ENCODE peak calls at places on chromosomes 13 and 19, in four cellular contexts. C is neural progenitor cell, X is IMR-90, R is SK-N-SH. M is an unnamed sample.

GRCh38 chr13:35733832-35734231 is 257.3 kb upstream of the MAB21L1 start:
- DNase-seq in X (no peak), C (no peak), R (no peak), M (no peak)

GRCh38 chr13:26538363-26539317 is 18.8 kb upstream of the WASF3 start:
- DNase-seq in R (no peak), X (no peak), C (no peak), M (no peak)

GRCh38 chr19:10206226-10206873 is 11.6 kb upstream of the DNMT1 start:
- DNase-seq in C (no peak), R (no peak), X (peak; percentile 66), M (no peak)

GRCh38 chr13:20547479-20547908 is 19.5 kb upstream of the IFT88 start:
- DNase-seq in C (no peak), X (no peak), R (no peak), M (no peak)

GRCh38 chr19:36489920-36490415 is 607 bp upstream of the ZNF566 start:
- DNase-seq in X (peak; percentile 95), R (peak; percentile 91), C (peak; percentile 96), M (peak; percentile 96)

GRCh38 chr13:87123987-87124784 is 547.0 kb upstream of the SLITRK5 start:
- DNase-seq in X (peak; percentile 100), R (no peak), C (peak; percentile 59), M (peak; percentile 48)

GRCh38 chr13:21240586-21240985 is 64.1 kb downstream of the MRPL57 start:
- DNase-seq in R (no peak), X (peak; percentile 58), C (no peak), M (no peak)

GRCh38 chr19:19528721-19529490 is at the start of gene YJEFN3:
- DNase-seq in R (peak; percentile 98), X (peak; percentile 19), C (peak; percentile 61), M (peak; percentile 91)

GRCh38 chr19:12623361-12624031 is 12.8 kb downstream of the ZNF791 start:
- DNase-seq in R (no peak), C (no peak), X (peak; percentile 47), M (no peak)

GRCh38 chr13:55538424-55538823 is 1602.3 kb upstream of the PRR20A start:
- DNase-seq in R (no peak), X (no peak), C (no peak), M (no peak)

GRCh38 chr19:12880551-12881171 is 588 bp downstream of the DNASE2 start:
- DNase-seq in R (no peak), C (peak; percentile 69), X (peak; percentile 6), M (peak; percentile 53)

GRCh38 chr19:571127-571974 is 1.0 kb upstream of the BSG start:
- DNase-seq in R (no peak), X (peak; percentile 35), C (peak; percentile 71), M (peak; percentile 72)

GRCh38 chr13:34338102-34338501 is 520.2 kb downstream of the RFC3 start:
- DNase-seq in R (no peak), X (no peak), C (no peak), M (no peak)

GRCh38 chr19:38801359-38802095 is 11.2 kb downstream of the LGALS4 start:
- DNase-seq in R (no peak), C (no peak), X (no peak), M (no peak)

GRCh38 chr19:51029718-51030117 is 3.3 kb upstream of the KLK11 start:
- DNase-seq in C (no peak), R (peak; percentile 39), X (no peak), M (no peak)

GRCh38 chr19:4373601-4374441 is 26.5 kb downstream of the SH3GL1 start:
- DNase-seq in X (peak; percentile 36), R (no peak), C (no peak), M (no peak)

GRCh38 chr19:30669329-30670010 is 297.3 kb downstream of the ZNF536 start:
- DNase-seq in X (peak; percentile 12), R (peak; percentile 83), C (peak; percentile 80), M (peak; percentile 81)

GRCh38 chr13:49046002-49046401 is 70.3 kb downstream of the FNDC3A start:
- DNase-seq in C (no peak), R (no peak), X (peak; percentile 36), M (no peak)

GRCh38 chr13:86882835-86883234 is 788.3 kb upstream of the SLITRK5 start:
- DNase-seq in C (no peak), R (no peak), X (peak; percentile 2), M (no peak)

GRCh38 chr19:35714601-35715354 is 3.0 kb upstream of the KMT2B start:
- DNase-seq in R (no peak), C (peak; percentile 42), X (no peak), M (peak; percentile 66)

GRCh38 chr19:7888826-7889217 is 512 bp downstream of the LRRC8E start:
- DNase-seq in C (no peak), R (no peak), X (no peak), M (no peak)

GRCh38 chr13:40207110-40207478 is 459.3 kb downstream of the FOXO1 start:
- DNase-seq in R (no peak), C (no peak), X (no peak), M (no peak)

GRCh38 chr19:37370880-37371661 is at the start of gene ZNF527:
- DNase-seq in C (peak; percentile 97), R (peak; percentile 96), X (peak; percentile 96), M (peak; percentile 98)

GRCh38 chr19:44677019-44677809 is 5.9 kb downstream of the CEACAM19 start:
- DNase-seq in X (peak; percentile 70), R (peak; percentile 53), C (peak; percentile 21), M (peak; percentile 74)

GRCh38 chr13:71218960-71219359 is 648.0 kb downstream of the DACH1 start:
- DNase-seq in X (no peak), R (peak; percentile 5), C (peak; percentile 68), M (no peak)

GRCh38 chr19:11821474-11821873 is 7.4 kb downstream of the ZNF440 start:
- DNase-seq in C (no peak), X (peak; percentile 53), R (no peak), M (no peak)

GRCh38 chr19:954672-955494 is 29.0 kb downstream of the ARID3A start:
- DNase-seq in X (no peak), R (no peak), C (peak; percentile 63), M (no peak)

GRCh38 chr13:105139380-105140285 is 1395.8 kb downstream of the EFNB2 start:
- DNase-seq in C (no peak), R (no peak), X (peak; percentile 62), M (peak; percentile 43)

GRCh38 chr13:111503905-111504695 is 183.7 kb downstream of the TEX29 start:
- DNase-seq in X (no peak), R (no peak), C (no peak), M (no peak)

GRCh38 chr19:15293751-15294505 is 38.4 kb downstream of the BRD4 start:
- DNase-seq in X (peak; percentile 66), C (no peak), R (peak; percentile 54), M (no peak)

GRCh38 chr13:99422556-99423220 is 78.6 kb upstream of the TM9SF2 start:
- DNase-seq in C (no peak), R (no peak), X (no peak), M (no peak)

GRCh38 chr13:83929147-83929546 is 46.9 kb upstream of the SLITRK1 start:
- DNase-seq in X (no peak), C (no peak), R (no peak), M (no peak)

GRCh38 chr19:30287973-30288372 is 84.2 kb upstream of the ZNF536 start:
- DNase-seq in R (no peak), X (no peak), C (no peak), M (no peak)

GRCh38 chr13:90696254-90696653 is 651.2 kb upstream of the MIR17HG start:
- DNase-seq in R (no peak), C (no peak), X (peak; percentile 7), M (no peak)

GRCh38 chr19:43672061-43672679 is 2.2 kb upstream of the PLAUR start:
- DNase-seq in X (no peak), R (no peak), C (peak; percentile 27), M (no peak)

GRCh38 chr19:43664008-43664407 is 6.0 kb downstream of the PLAUR start:
- DNase-seq in X (no peak), R (no peak), C (no peak), M (no peak)

GRCh38 chr19:43668406-43669158 is 1.4 kb downstream of the PLAUR start:
- DNase-seq in X (peak; percentile 99), R (peak; percentile 97), C (peak; percentile 100), M (peak; percentile 99)

GRCh38 chr19:43662487-43662886 is 7.5 kb downstream of the PLAUR start:
- DNase-seq in C (peak; percentile 59), R (peak; percentile 36), X (no peak), M (peak; percentile 34)

DNA sequence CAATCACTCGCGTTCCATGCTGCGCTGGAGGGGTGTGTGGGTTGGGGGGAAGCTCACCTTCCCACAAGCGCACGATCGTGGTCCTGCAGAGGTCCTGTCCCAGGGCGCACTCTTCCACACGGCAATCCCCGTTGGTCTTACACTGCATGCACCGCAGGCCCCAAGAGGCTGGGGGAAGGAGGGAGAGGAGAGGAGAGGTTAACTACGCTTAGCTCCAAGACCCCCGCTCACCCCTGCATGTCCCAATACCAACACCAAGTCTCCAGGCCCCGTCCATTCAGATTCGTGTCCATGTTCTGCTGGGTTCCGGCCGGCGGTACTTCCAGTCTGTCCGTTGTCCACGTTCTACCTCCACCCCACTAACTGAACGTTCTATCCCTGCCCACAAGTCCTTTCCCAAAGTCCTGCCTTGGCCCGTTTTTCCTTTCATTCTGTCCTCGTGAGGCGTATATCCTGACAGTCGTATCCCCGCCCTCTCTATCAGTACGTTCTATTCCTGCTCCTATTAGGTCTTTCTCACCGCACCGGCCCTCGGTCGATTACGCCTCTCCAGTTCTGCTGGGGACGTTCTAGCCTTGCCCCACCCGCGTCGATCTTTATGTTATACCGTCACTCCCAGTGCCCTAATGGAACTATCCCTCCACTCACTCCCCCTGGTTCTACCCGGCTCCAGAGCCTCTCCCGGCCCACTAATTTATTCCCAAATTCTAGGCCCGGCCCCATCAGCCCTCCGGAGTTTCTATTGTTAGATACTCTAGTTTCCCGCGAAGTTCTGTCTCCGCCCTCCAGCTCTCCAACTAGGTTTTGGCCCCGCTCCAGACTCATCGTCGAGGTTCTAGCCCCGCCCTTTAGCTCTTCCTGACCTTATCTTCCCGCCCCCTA is 2.2 kb downstream of the PLAUR start:
- DNase-seq in X (peak; percentile 20), R (no peak), C (peak; percentile 16), M (no peak)
- H3K9ac ChIP-seq in X (peak overlapping the region; percentile 37), R (peak overlapping the region; percentile 70), C (peak overlapping the region; percentile 34), M (peak overlapping the region; percentile 84)

DNA sequence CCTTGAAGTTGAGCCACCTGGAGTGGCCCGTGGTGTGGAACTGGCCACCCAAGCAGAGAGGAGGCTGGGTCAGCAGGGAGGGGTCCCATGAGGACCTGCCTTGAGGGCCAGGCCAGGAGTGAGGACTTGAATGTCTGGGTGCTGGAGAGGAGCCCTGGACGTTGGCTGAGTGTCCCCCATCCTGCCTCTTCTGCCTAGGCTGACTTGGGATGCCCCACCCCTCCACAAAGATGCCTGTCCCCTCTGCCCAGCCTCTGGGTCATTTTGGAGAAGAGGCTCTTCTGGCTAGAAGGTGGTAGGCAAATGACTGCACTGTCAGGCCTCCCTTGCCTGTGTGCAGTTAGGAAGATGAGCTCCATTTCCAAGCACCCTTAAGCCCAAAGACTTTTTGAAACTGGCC is 1.7 kb downstream of the SSBP4 start:
- DNase-seq in R (no peak), C (no peak), X (no peak), M (no peak)
- H3K9ac ChIP-seq in R (peak overlapping the region; percentile 71), C (no peak overlapping the region), X (no peak overlapping the region), M (no peak overlapping the region)

GRCh38 chr13:46180393-46180792 is 1.6 kb downstream of the LCP1 start:
- DNase-seq in R (no peak), C (no peak), X (no peak), M (no peak)
- H3K9ac ChIP-seq in R (no peak overlapping the region), C (no peak overlapping the region), X (no peak overlapping the region), M (no peak overlapping the region)

DNA sequence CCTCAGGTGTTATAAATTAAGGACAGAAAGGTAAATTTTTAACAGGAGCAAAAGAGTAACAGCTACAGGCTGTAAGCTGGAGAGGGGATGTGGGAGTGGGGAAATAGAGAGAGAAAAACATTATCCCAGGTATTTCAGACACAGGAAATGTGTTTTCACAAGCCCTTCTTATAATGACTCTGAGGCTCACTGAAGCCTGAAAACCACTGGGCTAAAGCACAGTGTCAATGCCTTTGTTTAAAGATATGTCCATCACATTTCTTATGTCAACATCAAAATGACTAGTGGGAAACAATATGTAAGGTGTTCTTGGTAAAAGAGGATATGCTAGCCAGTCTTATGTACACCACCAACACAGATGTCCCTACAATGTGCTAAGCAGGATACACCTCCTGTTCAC is 365.9 kb downstream of the FGF14 start:
- DNase-seq in C (no peak), R (no peak), X (no peak), M (no peak)
- H3K9ac ChIP-seq in C (no peak overlapping the region), R (no peak overlapping the region), X (no peak overlapping the region), M (no peak overlapping the region)

M was measured in H9.